ENCODE peak calls at places on chromosomes 1 and 21, in six cellular contexts. S is left cardiac atrium; J is activated naive CD4-positive, alpha-beta T cell treated with anti-CD3 and anti-CD28 coated beads, Interleukin-2, amount 50 U/mL, for 16 hours; M is H4; Q is activated CD8-positive, alpha-beta memory T cell treated with anti-CD3 and anti-CD28 coated beads, Interleukin-2, amount 50 U/mL, for 48 hours; C is fibroblast of villous mesenchyme. R is an unnamed sample.

GRCh38 chr1:155174334-155175280 is 958 bp downstream of the TRIM46 start:
- DNase-seq in S (peak), J (peak), M (no peak), Q (peak), C (no peak), R (no peak)

GRCh38 chr1:246435421-246436041 is 71.5 kb downstream of the SMYD3 start:
- DNase-seq in S (no peak), J (no peak), M (no peak), Q (no peak), C (peak), R (no peak)

GRCh38 chr1:89085781-89086180 is 20.8 kb upstream of the GBP1 start:
- DNase-seq in S (no peak), J (peak), M (peak), Q (no peak), C (no peak), R (peak)

GRCh38 chr1:17507916-17508315 is 31.6 kb upstream of the ARHGEF10L start:
- DNase-seq in S (no peak), J (no peak), M (no peak), Q (no peak), C (no peak), R (no peak)

GRCh38 chr1:115409853-115410150 is 71.8 kb upstream of the NGF start:
- DNase-seq in S (no peak), J (no peak), M (no peak), Q (no peak), C (no peak), R (no peak)

GRCh38 chr1:1360511-1361169 is 2.3 kb upstream of the MXRA8 start:
- DNase-seq in S (peak), J (no peak), M (peak), Q (no peak), C (peak), R (no peak)

GRCh38 chr1:53899206-53899628 is 5.2 kb downstream of the DIO1 start:
- DNase-seq in S (no peak), J (no peak), M (peak), Q (no peak), C (peak), R (peak)

GRCh38 chr1:239242404-239242803 is 144.0 kb upstream of the CHRM3 start:
- DNase-seq in S (no peak), J (no peak), M (no peak), Q (no peak), C (no peak), R (no peak)

GRCh38 chr1:248611883-248612282 is 14.4 kb upstream of the OR2T10 start:
- DNase-seq in S (no peak), J (peak), M (peak), Q (no peak), C (no peak), R (no peak)

GRCh38 chr1:66546045-66546810 is 12.3 kb downstream of the SGIP1 start:
- DNase-seq in S (no peak), J (no peak), M (no peak), Q (no peak), C (no peak), R (no peak)

GRCh38 chr1:215749423-215749822 is 182.3 kb downstream of the KCTD3 start:
- DNase-seq in S (no peak), J (no peak), M (no peak), Q (no peak), C (peak), R (no peak)

GRCh38 chr1:155199792-155200191 is 7.9 kb downstream of the THBS3 start:
- DNase-seq in S (no peak), J (no peak), M (no peak), Q (no peak), C (no peak), R (no peak)

GRCh38 chr1:167083066-167083682 is 7.0 kb downstream of the GPA33 start:
- DNase-seq in S (no peak), J (no peak), M (no peak), Q (no peak), C (no peak), R (no peak)

GRCh38 chr1:19038732-19039131 is 82.3 kb upstream of the IFFO2 start:
- DNase-seq in S (no peak), J (no peak), M (no peak), Q (no peak), C (no peak), R (no peak)

GRCh38 chr1:31159323-31159722 is 80.4 kb downstream of the NKAIN1 start:
- DNase-seq in S (no peak), J (no peak), M (no peak), Q (no peak), C (no peak), R (no peak)

GRCh38 chr1:7290971-7291970 is 479.8 kb upstream of the VAMP3 start:
- DNase-seq in S (peak), J (no peak), M (peak), Q (no peak), C (peak), R (no peak)

GRCh38 chr1:211695135-211695816 is 19.9 kb upstream of the NEK2 start:
- DNase-seq in S (no peak), J (no peak), M (no peak), Q (no peak), C (no peak), R (no peak)

GRCh38 chr21:36791150-36791549 is 92.2 kb downstream of the SIM2 start:
- DNase-seq in S (no peak), J (no peak), M (no peak), Q (no peak), C (no peak), R (no peak)

GRCh38 chr21:21481238-21481637 is 483.0 kb downstream of the NCAM2 start:
- DNase-seq in S (no peak), J (no peak), M (no peak), Q (no peak), C (no peak), R (no peak)